ENCODE peak calls at places on chromosomes 4 and X, in seven cellular contexts. S, V, Q, X, U, O and I are unnamed samples. For H3K4me1, the result is how much of the 10 kb centered on the place peaks cover.

GRCh38 chrX:88355252-88355651 is 391.8 kb upstream of the CPXCR1 start:
- DNase-seq in S (no peak), V (no peak), Q (peak), X (no peak), U (no peak), O (no peak), I (no peak)

GRCh38 chr4:150160473-150160872 is 82.2 kb downstream of the DCLK2 start:
- DNase-seq in S (no peak), V (no peak), Q (no peak), X (no peak), U (no peak), O (no peak), I (no peak)

GRCh38 chr4:150265806-150266205 is 187.6 kb downstream of the DCLK2 start:
- DNase-seq in S (no peak), V (no peak), Q (no peak), X (no peak), U (no peak), O (no peak), I (no peak)

GRCh38 chr4:155582971-155583437 is 83.6 kb upstream of the GUCY1A1 start:
- DNase-seq in S (no peak), V (no peak), Q (peak), X (no peak), U (no peak), O (peak), I (no peak)

GRCh38 chr4:112083587-112084347 is 61.5 kb upstream of the FAM241A start:
- DNase-seq in S (no peak), V (no peak), Q (peak), X (no peak), U (no peak), O (no peak), I (no peak)

GRCh38 chrX:40132751-40133150 is 35.0 kb upstream of the BCOR start:
- DNase-seq in S (peak), V (peak), Q (peak), X (no peak), U (no peak), O (no peak), I (no peak)

GRCh38 chr4:699816-700580 is 5.6 kb upstream of the PCGF3 start:
- DNase-seq in S (no peak), V (no peak), Q (no peak), X (no peak), U (no peak), O (no peak), I (no peak)

GRCh38 chrX:72685810-72686465 is 28.2 kb downstream of the PHKA1 start:
- DNase-seq in S (no peak), V (peak), Q (peak), X (peak), U (peak), O (no peak), I (no peak)

GRCh38 chr4:152886201-152886600 is 49.9 kb upstream of the FHDC1 start:
- DNase-seq in S (no peak), V (no peak), Q (no peak), X (no peak), U (no peak), O (no peak), I (no peak)

GRCh38 chrX:147912093-147912801 is 528 bp downstream of the FMR1 start:
- DNase-seq in S (peak), V (peak), Q (peak), X (peak), U (peak), O (peak), I (no peak)

GRCh38 chrX:53357799-53358530 is 64.5 kb downstream of the SMC1A start:
- DNase-seq in S (no peak), V (no peak), Q (no peak), X (no peak), U (no peak), O (no peak), I (no peak)

GRCh38 chr4:110630621-110631402 is 7.9 kb upstream of the PITX2 start:
- DNase-seq in S (no peak), V (no peak), Q (no peak), X (no peak), U (no peak), O (no peak), I (no peak)

GRCh38 chrX:85391879-85392238 is 12.4 kb upstream of the POF1B start:
- DNase-seq in S (no peak), V (no peak), Q (no peak), X (peak), U (no peak), O (no peak), I (no peak)

GRCh38 chrX:68914337-68914989 is 85.6 kb downstream of the EFNB1 start:
- DNase-seq in S (no peak), V (no peak), Q (no peak), X (no peak), U (no peak), O (no peak), I (no peak)

GRCh38 chr4:76488905-76489798 is 54.1 kb downstream of the SHROOM3 start:
- DNase-seq in S (no peak), V (no peak), Q (no peak), X (no peak), U (no peak), O (no peak), I (no peak)

GRCh38 chr4:1417522-1418390 is 11.5 kb upstream of the NKX1-1 start:
- DNase-seq in S (no peak), V (no peak), Q (peak), X (no peak), U (no peak), O (no peak), I (peak)

GRCh38 chrX:56782791-56783449 is 53.9 kb downstream of the NBDY start:
- DNase-seq in S (peak), V (no peak), Q (no peak), X (peak), U (no peak), O (no peak), I (no peak)

GRCh38 chr4:24070117-24070516 is 180.3 kb upstream of the PPARGC1A start:
- DNase-seq in S (no peak), V (no peak), Q (peak), X (no peak), U (no peak), O (no peak), I (no peak)

GRCh38 chr4:2721586-2721985 is 34.5 kb downstream of the TNIP2 start:
- DNase-seq in S (no peak), V (no peak), Q (no peak), X (no peak), U (no peak), O (no peak), I (no peak)

GRCh38 chr4:25535278-25535677 is 120.4 kb upstream of the SLC34A2 start:
- DNase-seq in S (no peak), V (no peak), Q (no peak), X (no peak), U (no peak), O (no peak), I (no peak)

GRCh38 chrX:20265726-20266681 is 705 bp downstream of the RPS6KA3 start:
- DNase-seq in S (peak), V (peak), Q (peak), X (peak), U (peak), O (peak), I (peak)

GRCh38 chr4:70678383-70678999 is 9.8 kb upstream of the UTP3 start:
- DNase-seq in S (no peak), V (no peak), Q (no peak), X (no peak), U (no peak), O (peak), I (no peak)

GRCh38 chrX:13290891-13291614 is 28.8 kb downstream of the ATXN3L start:
- DNase-seq in S (no peak), V (no peak), Q (no peak), X (no peak), U (no peak), O (no peak), I (no peak)

GRCh38 chr4:169098054-169098896 is 88.2 kb upstream of the CBR4 start:
- DNase-seq in S (no peak), V (no peak), Q (no peak), X (no peak), U (no peak), O (no peak), I (no peak)

GRCh38 chrX:1124531-1124930 is 87.9 kb downstream of the CRLF2 start:
- DNase-seq in S (no peak), V (no peak), Q (no peak), X (no peak), U (no peak), O (no peak), I (no peak)

GRCh38 chr4:19947349-19947748 is 304.4 kb upstream of the SLIT2 start:
- DNase-seq in S (no peak), V (no peak), Q (peak), X (no peak), U (no peak), O (no peak), I (no peak)

GRCh38 chrX:68832101-68832416 is 3.2 kb downstream of the EFNB1 start:
- DNase-seq in S (peak), V (peak), Q (peak), X (peak), U (no peak), O (peak), I (no peak)

GRCh38 chrX:71618303-71618721 is at the start of gene CXCR3:
- DNase-seq in S (no peak), V (no peak), Q (no peak), X (no peak), U (no peak), O (no peak), I (no peak)

GRCh38 chrX:148871422-148872152 is 371.2 kb downstream of the AFF2 start:
- DNase-seq in S (no peak), V (no peak), Q (no peak), X (no peak), U (no peak), O (no peak), I (no peak)

GRCh38 chr4:176357359-176358082 is 37.8 kb downstream of the SPCS3 start:
- DNase-seq in S (no peak), V (no peak), Q (no peak), X (no peak), U (no peak), O (no peak), I (no peak)

GRCh38 chrX:41240504-41240903 is 93.5 kb upstream of the DDX3X start:
- DNase-seq in S (no peak), V (no peak), Q (no peak), X (no peak), U (no peak), O (no peak), I (no peak)

GRCh38 chr4:83334425-83335241 is at the start of gene HPSE:
- DNase-seq in S (peak), V (peak), Q (peak), X (peak), U (peak), O (peak), I (peak)

GRCh38 chrX:26822448-26822847 is 606.5 kb downstream of the MAGEB5 start:
- DNase-seq in S (no peak), V (no peak), Q (no peak), X (no peak), U (no peak), O (peak), I (no peak)

GRCh38 chr4:162535121-162535520 is 371.3 kb upstream of the FSTL5 start:
- DNase-seq in S (no peak), V (no peak), Q (no peak), X (no peak), U (no peak), O (no peak), I (no peak)

GRCh38 chr4:24794916-24795665 is at the start of gene SOD3:
- DNase-seq in S (peak), V (peak), Q (peak), X (peak), U (peak), O (no peak), I (peak)

GRCh38 chr4:52028970-52029369 is 8.8 kb upstream of the LRRC66 start:
- DNase-seq in S (no peak), V (no peak), Q (peak), X (no peak), U (no peak), O (no peak), I (no peak)

GRCh38 chr4:113845138-113845537 is 83.6 kb upstream of the CAMK2D start:
- DNase-seq in S (no peak), V (no peak), Q (no peak), X (no peak), U (no peak), O (peak), I (no peak)

GRCh38 chr4:113846433-113846832 is 84.9 kb upstream of the CAMK2D start:
- DNase-seq in S (no peak), V (no peak), Q (no peak), X (no peak), U (no peak), O (no peak), I (no peak)

GRCh38 chr4:113849771-113850170 is 88.2 kb upstream of the CAMK2D start:
- DNase-seq in S (no peak), V (no peak), Q (no peak), X (no peak), U (no peak), O (no peak), I (no peak)

GRCh38 chr4:113844369-113844768 is 82.8 kb upstream of the CAMK2D start:
- DNase-seq in S (no peak), V (no peak), Q (no peak), X (no peak), U (no peak), O (no peak), I (no peak)

DNA sequence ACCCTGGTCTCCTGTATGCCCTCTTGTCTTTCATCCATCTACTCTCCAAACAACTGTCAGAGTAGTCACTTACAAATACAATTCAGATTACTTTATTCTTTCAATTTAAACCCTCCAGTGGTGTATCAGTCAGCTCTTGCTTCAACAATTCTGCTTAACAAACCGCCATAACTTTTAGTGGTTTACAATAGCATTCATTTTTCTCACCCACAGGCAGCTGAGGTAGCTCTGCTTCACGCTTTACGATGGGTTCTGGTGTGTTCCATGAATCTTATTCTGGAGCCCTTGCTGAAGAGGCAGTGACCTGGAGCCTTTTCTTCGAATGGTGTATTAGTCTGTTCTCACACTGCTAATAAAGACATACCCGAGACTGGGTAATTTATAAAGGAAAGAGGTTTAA is 86.2 kb upstream of the CAMK2D start:
- DNase-seq in S (no peak), V (no peak), Q (no peak), X (no peak), U (no peak), O (no peak), I (no peak)
- H3K4me1 ChIP-seq in S (under half), V (under half), Q (under half), X (under half), U (under half), O (under half), I (under half)

GRCh38 chr4:38123555-38123954 is 163.4 kb downstream of the PTTG2 start:
- DNase-seq in S (no peak), V (no peak), Q (no peak), X (no peak), U (no peak), O (no peak), I (no peak)

GRCh38 chr4:38125816-38126215 is 165.6 kb downstream of the PTTG2 start:
- DNase-seq in S (no peak), V (no peak), Q (peak), X (no peak), U (no peak), O (no peak), I (no peak)

GRCh38 chr4:38122060-38122459 is 161.9 kb downstream of the PTTG2 start:
- DNase-seq in S (no peak), V (no peak), Q (no peak), X (no peak), U (no peak), O (no peak), I (no peak)

GRCh38 chr4:38128478-38129451 is 168.6 kb downstream of the PTTG2 start:
- DNase-seq in S (no peak), V (peak), Q (peak), X (peak), U (no peak), O (no peak), I (no peak)

GRCh38 chr4:38124961-38125360 is 164.8 kb downstream of the PTTG2 start:
- DNase-seq in S (no peak), V (no peak), Q (no peak), X (no peak), U (no peak), O (no peak), I (no peak)
- H3K4me1 ChIP-seq in S (under half), V (under half), Q (under half), X (under half), U (under half), O (under half), I (under half)

DNA sequence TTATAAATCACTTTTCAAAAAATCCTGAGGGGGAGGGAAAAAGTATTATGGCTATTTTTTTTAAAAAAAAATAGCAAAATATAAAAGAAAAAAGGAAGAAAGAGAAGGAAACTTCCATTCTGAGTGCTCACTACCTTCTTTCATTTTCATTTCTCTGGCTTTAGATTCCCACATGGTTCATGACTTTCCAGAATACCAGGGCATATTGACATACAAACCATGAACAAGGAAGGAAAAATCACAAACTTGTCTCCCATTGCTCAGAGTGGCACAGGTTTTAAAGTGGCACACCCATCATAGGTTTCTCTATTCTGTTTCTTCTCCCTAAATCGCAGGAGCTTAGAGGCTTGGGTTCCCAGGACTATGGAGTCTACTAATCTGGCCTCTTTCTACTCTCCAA is 136.3 kb upstream of the CXXC4 start:
- DNase-seq in S (no peak), V (no peak), Q (no peak), X (no peak), U (no peak), O (no peak), I (no peak)
- H3K4me1 ChIP-seq in S (under half), V (under half), Q (under half), X (under half), U (under half), O (under half), I (under half)

DNA sequence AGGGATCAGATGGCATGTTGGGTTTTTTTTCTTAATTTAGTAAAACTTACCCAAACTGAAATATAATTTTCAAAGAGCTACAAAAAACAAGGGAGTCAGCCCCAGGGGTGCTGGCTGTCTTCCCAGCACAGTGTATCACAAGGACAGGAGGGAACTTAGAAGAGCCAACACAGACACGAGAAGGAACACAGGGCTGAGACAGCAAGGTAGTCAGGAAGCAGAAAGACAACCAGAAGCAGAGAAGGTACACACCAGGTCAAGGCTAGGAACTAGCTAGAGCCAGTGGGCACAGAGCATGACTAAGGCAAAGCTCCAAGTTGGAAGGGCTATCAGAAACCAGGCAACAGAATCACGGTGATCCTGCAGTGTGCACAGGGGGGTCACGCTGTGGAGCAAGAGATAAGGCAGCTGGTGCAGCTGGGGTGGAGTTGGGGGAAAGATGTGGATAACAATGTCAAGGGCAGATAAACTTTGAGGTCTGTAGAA is 168.7 kb downstream of the NR3C2 start:
- DNase-seq in S (no peak), V (peak), Q (no peak), X (no peak), U (no peak), O (no peak), I (no peak)
- H3K4me1 ChIP-seq in S (under half), V (under half), Q (under half), X (under half), U (under half), O (under half), I (under half)